ENCODE peak calls at places on chromosome 1, in four cellular contexts. Y is transverse colon, N is upper lobe of left lung, V is SK-N-SH. R is an unnamed sample.

GRCh38 chr1:62389531-62389930 is 47.3 kb upstream of the USP1 start:
- DNase-seq in N (no peak), Y (no peak), V (no peak), R (no peak)

GRCh38 chr1:61395156-61395555 is 312.8 kb downstream of the NFIA start:
- DNase-seq in N (no peak), Y (no peak), V (no peak), R (no peak)

GRCh38 chr1:202045699-202046098 is 35.3 kb downstream of the ELF3 start:
- DNase-seq in V (no peak), Y (peak), N (no peak), R (no peak)

GRCh38 chr1:221217029-221217428 is 337.8 kb downstream of the HLX start:
- DNase-seq in Y (no peak), N (no peak), V (no peak), R (no peak)

GRCh38 chr1:111515291-111516007 is 12.0 kb upstream of the ADORA3 start:
- DNase-seq in N (peak), Y (peak), V (peak), R (peak)

GRCh38 chr1:5119496-5120234 is 465.3 kb downstream of the AJAP1 start:
- DNase-seq in V (no peak), N (peak), Y (no peak), R (no peak)

GRCh38 chr1:155241069-155241679 is 14.1 kb downstream of the ENTREP3 start:
- DNase-seq in N (no peak), Y (peak), V (peak), R (peak)

GRCh38 chr1:8409107-8409506 is 91.2 kb downstream of the SLC45A1 start:
- DNase-seq in Y (peak), V (no peak), N (no peak), R (no peak)

GRCh38 chr1:210715072-210715471 is 386.4 kb downstream of the HHAT start:
- DNase-seq in N (no peak), Y (no peak), V (no peak), R (no peak)

GRCh38 chr1:167554028-167554779 is 642 bp upstream of the CREG1 start:
- DNase-seq in Y (no peak), N (no peak), V (no peak), R (no peak)

GRCh38 chr1:221810406-221810805 is 68.5 kb upstream of the DUSP10 start:
- DNase-seq in Y (no peak), V (no peak), N (no peak), R (no peak)

GRCh38 chr1:56535949-56536348 is 43.4 kb downstream of the PLPP3 start:
- DNase-seq in V (no peak), Y (no peak), N (no peak), R (peak)

GRCh38 chr1:212179394-212180076 is 105.7 kb upstream of the PPP2R5A start:
- DNase-seq in V (no peak), Y (no peak), N (no peak), R (no peak)

GRCh38 chr1:44327679-44328491 is 27.2 kb downstream of the ERI3 start:
- DNase-seq in N (no peak), Y (peak), V (peak), R (peak)
- TF ChIP-seq POLR2AphosphoS5 in N (no peak), Y (peak), V (peak), R (peak)

GRCh38 chr1:45854724-45855123 is 51.3 kb downstream of the MAST2 start:
- DNase-seq in Y (no peak), V (no peak), N (no peak), R (no peak)

GRCh38 chr1:45857101-45857700 is 53.8 kb downstream of the MAST2 start:
- DNase-seq in Y (no peak), N (no peak), V (no peak), R (no peak)

GRCh38 chr1:45862008-45862407 is 58.6 kb downstream of the MAST2 start:
- DNase-seq in N (no peak), V (no peak), Y (no peak), R (no peak)

GRCh38 chr1:45863117-45863670 is 59.8 kb downstream of the MAST2 start:
- DNase-seq in N (no peak), Y (no peak), V (no peak), R (no peak)

GRCh38 chr1:45859221-45859620 is 55.8 kb downstream of the MAST2 start:
- DNase-seq in Y (no peak), V (no peak), N (no peak), R (no peak)
- TF ChIP-seq EP300 in Y (no peak), V (no peak), N (no peak), R (no peak)

DNA sequence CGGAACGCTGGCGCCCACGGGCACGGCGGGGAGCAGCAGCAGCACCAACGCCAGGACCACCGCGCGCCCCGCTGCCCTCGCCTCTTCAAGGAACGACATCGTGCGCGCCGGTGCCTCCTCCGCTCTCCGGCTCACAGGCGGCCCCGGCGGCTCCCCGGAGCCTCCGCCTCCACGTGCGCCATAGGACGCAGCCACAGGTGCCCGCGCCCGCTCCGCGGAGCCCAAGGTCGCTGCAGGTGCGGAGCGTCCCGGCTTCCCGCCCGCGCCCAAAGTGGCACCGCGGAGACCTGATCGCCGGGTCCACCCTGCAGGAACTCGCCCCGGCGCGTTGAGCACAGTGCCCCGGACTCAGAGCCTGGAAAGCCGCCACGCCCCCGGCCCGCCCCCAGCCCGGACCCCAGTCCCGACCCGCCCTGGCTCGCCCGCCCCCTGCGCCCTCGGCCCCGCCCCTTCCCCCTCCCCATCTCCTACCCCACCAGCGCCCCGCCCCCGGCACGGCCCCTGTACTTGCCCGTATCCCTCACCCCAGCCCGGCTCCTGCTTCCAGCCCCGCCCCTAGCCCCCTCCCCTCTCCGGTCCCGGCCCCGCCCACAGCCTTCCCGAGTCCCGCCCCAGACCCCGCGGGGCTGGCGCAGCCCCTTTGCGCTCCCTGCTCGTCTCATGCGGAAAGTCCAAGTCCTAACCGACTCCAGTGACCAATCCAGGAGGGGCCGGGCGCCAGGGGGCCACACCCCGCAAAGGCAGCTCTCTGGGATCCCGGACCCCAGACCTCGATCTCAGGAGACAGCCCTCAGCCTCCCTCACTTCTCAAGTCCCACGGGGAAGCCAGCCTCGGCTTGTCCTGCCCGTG is at the start of gene MEGF6:
- DNase-seq in Y (peak), V (peak), N (peak), R (peak)
- H3K4me3 ChIP-seq in Y (peak), V (peak), N (peak), R (peak)

GRCh38 chr1:84757301-84757700 is 67.0 kb upstream of the SSX2IP start:
- DNase-seq in Y (no peak), V (peak), N (no peak), R (no peak)
- TF ChIP-seq POLR2AphosphoS5 in Y (no peak), V (no peak), N (no peak), R (no peak)

DNA sequence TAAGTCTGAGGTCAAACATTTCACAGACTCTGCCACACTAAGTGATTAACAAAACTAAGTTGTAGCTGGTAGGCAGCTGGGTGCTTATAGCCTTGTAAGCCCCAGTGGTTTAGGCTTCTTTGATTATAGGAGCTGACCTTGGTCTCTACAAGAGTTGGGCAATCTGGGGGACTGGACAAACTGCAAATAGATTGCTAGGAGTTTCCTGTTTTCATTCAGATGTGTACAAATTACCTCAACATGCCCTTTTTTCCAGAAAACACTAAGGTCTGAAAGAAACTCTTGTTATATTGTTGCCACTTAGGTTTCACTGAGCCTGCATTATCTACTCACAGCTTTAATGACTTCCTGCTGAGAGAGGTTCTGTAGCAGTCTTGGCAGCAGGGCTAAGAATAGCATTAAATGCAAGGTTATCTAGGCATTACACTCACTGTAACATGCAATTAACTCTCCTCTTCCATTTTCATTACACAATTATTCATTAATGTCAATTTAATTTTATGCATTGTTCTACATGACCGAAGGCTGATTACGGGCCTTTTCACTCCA is 314.0 kb downstream of the LMO4 start:
- DNase-seq in N (no peak), V (no peak), Y (no peak), R (no peak)
- TF ChIP-seq EP300 in N (no peak), V (no peak), Y (no peak), R (no peak)

R was measured in stomach.